ENCODE peak calls at places on chromosome 20, in seven cellular contexts. C is H9, I is mesendoderm, L is neuronal stem cell, D is H1, K is mesenchymal stem cell, G is IMR-90. T is an unnamed sample.

GRCh38 chr20:17648782-17649730 is 33.0 kb downstream of the RRBP1 start:
- DNase-seq in I (no peak), K (peak), C (no peak), D (no peak), G (no peak), L (no peak), T (no peak)

GRCh38 chr20:50725722-50726000 is 5.7 kb upstream of the PARD6B start:
- DNase-seq in K (no peak), I (no peak), G (no peak), L (no peak), D (no peak), C (no peak), T (no peak)

GRCh38 chr20:62642666-62643520 is 590 bp downstream of the SLCO4A1 start:
- DNase-seq in G (peak), I (no peak), C (peak), K (no peak), D (peak), L (no peak), T (no peak)

GRCh38 chr20:50274570-50275430 is 84.2 kb downstream of the CEBPB start:
- DNase-seq in I (no peak), K (no peak), G (no peak), L (no peak), D (no peak), C (no peak), T (peak)

GRCh38 chr20:53708129-53708968 is 114.7 kb upstream of the ZNF217 start:
- DNase-seq in D (no peak), C (no peak), K (peak), G (peak), I (no peak), L (no peak), T (no peak)

GRCh38 chr20:13494019-13494418 is 144.7 kb downstream of the TASP1 start:
- DNase-seq in K (no peak), D (no peak), I (no peak), C (no peak), G (peak), L (no peak), T (no peak)

GRCh38 chr20:49859807-49860206 is 47.2 kb downstream of the SLC9A8 start:
- DNase-seq in G (no peak), L (no peak), K (no peak), I (peak), D (no peak), C (no peak), T (peak)

GRCh38 chr20:62801284-62802010 is 3.2 kb upstream of the OGFR start:
- DNase-seq in L (no peak), C (no peak), G (no peak), D (no peak), K (no peak), I (no peak), T (no peak)

GRCh38 chr20:34516874-34517542 is 786 bp downstream of the DYNLRB1 start:
- DNase-seq in L (no peak), I (peak), D (no peak), C (no peak), K (peak), G (no peak), T (no peak)

GRCh38 chr20:24357169-24357568 is 112.3 kb upstream of the SYNDIG1 start:
- DNase-seq in L (no peak), D (no peak), I (no peak), K (no peak), G (no peak), C (no peak), T (no peak)

GRCh38 chr20:32664352-32665159 is 9.2 kb downstream of the C20orf203 start:
- DNase-seq in I (no peak), G (no peak), K (no peak), C (no peak), L (no peak), D (no peak), T (no peak)

GRCh38 chr20:32656827-32657226 is 16.9 kb downstream of the C20orf203 start:
- DNase-seq in G (no peak), D (no peak), K (no peak), I (no peak), C (no peak), L (no peak), T (no peak)

GRCh38 chr20:32663704-32664351 is 9.9 kb downstream of the C20orf203 start:
- DNase-seq in C (no peak), K (no peak), G (no peak), I (no peak), L (no peak), D (no peak), T (no peak)

GRCh38 chr20:32661820-32662528 is 11.8 kb downstream of the C20orf203 start:
- DNase-seq in C (no peak), G (no peak), L (no peak), K (no peak), D (no peak), I (no peak), T (no peak)

GRCh38 chr20:32660661-32661060 is 13.1 kb downstream of the C20orf203 start:
- DNase-seq in L (no peak), G (no peak), I (no peak), C (no peak), K (no peak), D (no peak), T (no peak)
- H3K4ac ChIP-seq in L (no peak), G (no peak), I (no peak), C (no peak), K (no peak), D (no peak), T (no peak)

DNA sequence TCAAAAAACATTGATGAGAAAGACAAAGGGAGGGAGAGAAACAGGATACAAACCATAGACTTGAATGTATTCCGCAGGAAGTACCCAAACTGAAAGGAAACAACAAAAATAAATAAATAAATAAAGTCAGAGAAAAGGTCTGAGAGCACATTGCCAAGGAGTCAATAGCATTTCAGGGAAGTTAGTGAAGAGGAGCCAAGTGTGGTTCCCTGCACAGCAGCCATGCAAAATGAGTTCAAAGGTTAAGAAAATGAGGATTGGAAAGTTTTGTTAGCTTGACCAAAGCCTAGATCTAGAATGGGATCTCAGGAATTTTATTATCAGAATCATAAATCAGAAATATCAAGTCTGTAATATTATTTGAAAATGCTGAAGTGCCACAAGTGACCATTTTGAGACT is 700.0 kb downstream of the MAFB start:
- DNase-seq in G (no peak), D (no peak), K (no peak), C (no peak), L (no peak), I (no peak), T (no peak)
- H3K4ac ChIP-seq in G (no peak), D (no peak), K (no peak), C (no peak), L (no peak), I (no peak), T (no peak)

GRCh38 chr20:36820073-36820472 is 46.5 kb upstream of the DSN1 start:
- DNase-seq in C (no peak), K (no peak), L (no peak), I (no peak), D (no peak), G (no peak), T (no peak)

GRCh38 chr20:36823126-36823525 is 49.6 kb upstream of the DSN1 start:
- DNase-seq in I (no peak), C (no peak), L (no peak), K (no peak), D (no peak), G (no peak), T (peak)

GRCh38 chr20:36820928-36821327 is 47.4 kb upstream of the DSN1 start:
- DNase-seq in C (no peak), D (no peak), K (no peak), I (no peak), G (peak), L (no peak), T (peak)

GRCh38 chr20:36819662-36820061 is 46.1 kb upstream of the DSN1 start:
- DNase-seq in G (no peak), L (no peak), I (peak), D (no peak), K (no peak), C (no peak), T (no peak)

GRCh38 chr20:36821964-36822437 is 48.4 kb upstream of the DSN1 start:
- DNase-seq in C (no peak), G (no peak), I (peak), D (no peak), K (no peak), L (no peak), T (peak)
- H3K4ac ChIP-seq in C (no peak), G (no peak), I (peak), D (no peak), K (no peak), L (peak), T (no peak)

GRCh38 chr20:47198996-47199552 is 157.4 kb downstream of the ZMYND8 start:
- DNase-seq in K (no peak), D (no peak), L (no peak), I (no peak), G (no peak), C (no peak), T (no peak)

GRCh38 chr20:47204008-47204745 is 152.3 kb downstream of the ZMYND8 start:
- DNase-seq in I (peak), C (no peak), L (no peak), K (peak), D (no peak), G (peak), T (peak)

GRCh38 chr20:47202765-47203667 is 153.5 kb downstream of the ZMYND8 start:
- DNase-seq in C (no peak), G (no peak), K (no peak), D (no peak), L (no peak), I (no peak), T (no peak)

GRCh38 chr20:47198254-47198671 is 158.2 kb downstream of the ZMYND8 start:
- DNase-seq in C (no peak), I (no peak), D (no peak), K (no peak), G (peak), L (no peak), T (no peak)

DNA sequence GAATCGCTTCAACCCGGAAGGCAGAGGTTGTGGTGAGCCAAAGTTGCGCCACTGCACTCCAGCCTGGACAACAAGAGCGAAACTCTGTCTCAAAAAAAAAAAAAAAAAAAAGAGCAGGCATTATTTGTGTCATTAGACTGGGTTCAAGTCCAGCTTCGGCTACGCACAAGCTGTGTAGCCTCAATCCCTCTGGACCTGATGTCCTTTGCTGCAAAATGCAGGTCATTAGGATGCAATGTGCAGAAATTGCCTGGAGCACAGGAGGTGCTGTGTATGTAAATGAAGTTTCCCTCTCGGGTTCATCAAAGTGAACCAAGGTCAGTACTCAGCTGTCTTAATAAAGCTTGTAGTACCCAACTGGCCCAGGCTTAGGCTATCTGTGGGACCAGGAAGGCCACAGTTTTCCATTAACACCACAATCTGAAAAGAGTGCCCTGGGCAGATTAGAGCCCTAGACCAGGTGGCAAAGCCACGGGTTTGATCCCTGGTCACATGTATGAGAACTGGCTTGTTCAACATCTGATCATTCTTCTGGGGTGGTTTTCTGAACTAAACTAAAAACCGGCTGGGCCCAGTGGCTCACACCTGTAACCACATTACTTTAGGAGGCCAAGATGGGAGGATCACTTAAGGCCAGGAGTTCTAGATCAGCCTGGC is 155.3 kb downstream of the ZMYND8 start:
- DNase-seq in C (no peak), G (no peak), K (no peak), I (peak), D (no peak), L (no peak), T (no peak)
- H3K4ac ChIP-seq in C (no peak), G (peak), K (no peak), I (peak), D (no peak), L (no peak), T (no peak)

GRCh38 chr20:33024609-33025317 is 6.7 kb upstream of the BPIFB6 start:
- DNase-seq in K (no peak), C (no peak), L (no peak), D (no peak), G (no peak), I (no peak), T (no peak)
- H3K4ac ChIP-seq in K (no peak), C (no peak), L (no peak), D (no peak), G (no peak), I (no peak), T (no peak)

GRCh38 chr20:46164166-46164565 is 46.1 kb downstream of the CD40 start:
- DNase-seq in I (peak), G (no peak), C (no peak), K (no peak), D (no peak), L (no peak), T (no peak)
- H3K4ac ChIP-seq in I (no peak), G (no peak), C (no peak), K (no peak), D (no peak), L (no peak), T (no peak)